ENCODE peak calls at places on chromosomes 16 and 17, in nine cellular contexts. O is DND-41, Y is IMR-90, R is GM04503, V is tibial artery, T is breast epithelium, G is NCI-H460, D is progenitor cell of endocrine pancreas, M is Kasumi-1. I is an unnamed sample.

GRCh38 chr17:47957591-47958490 is at the start of gene PRR15L:
- DNase-seq in R (no peak), T (peak), D (peak), V (no peak), G (no peak), M (no peak), Y (no peak), O (no peak), I (no peak)

GRCh38 chr17:74601944-74602572 is 10.0 kb upstream of the CD300LD start:
- DNase-seq in V (no peak), T (peak), R (no peak), D (peak), O (peak), G (peak), M (peak), Y (peak), I (peak)

GRCh38 chr17:30113213-30113612 is 3.4 kb upstream of the NSRP1 start:
- DNase-seq in D (no peak), Y (no peak), R (no peak), T (no peak), M (no peak), V (no peak), O (no peak), G (no peak), I (no peak)

GRCh38 chr16:22065252-22065651 is 27.1 kb upstream of the VWA3A start:
- DNase-seq in O (no peak), R (no peak), G (no peak), T (no peak), M (no peak), Y (no peak), V (no peak), D (no peak), I (no peak)

GRCh38 chr17:10357768-10358167 is 15.0 kb downstream of the MYH13 start:
- DNase-seq in G (no peak), R (no peak), O (peak), Y (no peak), V (no peak), M (no peak), T (no peak), D (no peak), I (no peak)

GRCh38 chr17:20083460-20083859 is 74.3 kb downstream of the SPECC1 start:
- DNase-seq in G (no peak), V (no peak), D (no peak), R (no peak), Y (peak), T (no peak), O (no peak), M (no peak), I (peak)

GRCh38 chr16:85148959-85149358 is 36.7 kb upstream of the CIBAR2 start:
- DNase-seq in O (no peak), T (no peak), G (no peak), D (no peak), R (no peak), M (no peak), Y (no peak), V (no peak), I (no peak)

GRCh38 chr17:61196799-61197198 is 202.8 kb upstream of the TBX2 start:
- DNase-seq in D (no peak), O (no peak), Y (peak), T (no peak), R (no peak), V (no peak), M (no peak), G (no peak), I (no peak)

GRCh38 chr16:27720731-27721547 is 171.0 kb downstream of the KATNIP start:
- DNase-seq in M (no peak), Y (no peak), G (no peak), R (no peak), D (no peak), T (no peak), V (no peak), O (no peak), I (no peak)

GRCh38 chr17:39800540-39800939 is 62.8 kb downstream of the GRB7 start:
- DNase-seq in D (no peak), G (no peak), T (no peak), Y (no peak), M (no peak), V (no peak), R (no peak), O (peak), I (no peak)

GRCh38 chr16:49067776-49068175 is 213.9 kb downstream of the CBLN1 start:
- DNase-seq in M (no peak), G (no peak), T (no peak), R (no peak), Y (no peak), V (no peak), O (no peak), D (no peak), I (no peak)

GRCh38 chr17:50396261-50397110 is 837 bp downstream of the LRRC59 start:
- DNase-seq in D (no peak), V (no peak), G (peak), M (peak), T (peak), O (peak), Y (peak), R (peak), I (peak)